ENCODE peak calls at places on chromosomes 7 and 10, in five cellular contexts. Z is cardiac fibroblast, M is right cardiac atrium, P is left ventricle myocardium inferior, S is IMR-90. V is an unnamed sample.
A peak's percentile ranks its signal among the peaks of the same experiment; 100 is the strongest.

GRCh38 chr10:124403548-124403947 is 15.2 kb downstream of the OAT start:
- DNase-seq in Z (peak; percentile 89), M (no peak), P (no peak), S (peak; percentile 81), V (no peak)

GRCh38 chr10:127228195-127228785 is 31.9 kb upstream of the INSYN2A start:
- DNase-seq in Z (no peak), M (no peak), P (no peak), S (peak; percentile 4), V (no peak)

GRCh38 chr10:75347211-75347610 is 54.4 kb downstream of the ZNF503 start:
- DNase-seq in Z (no peak), M (no peak), P (no peak), S (no peak), V (no peak)

GRCh38 chr7:129225931-129226572 is 1.2 kb downstream of the AHCYL2 start:
- DNase-seq in Z (no peak), M (no peak), P (no peak), S (peak; percentile 17), V (no peak)

GRCh38 chr10:103843854-103844567 is 11.4 kb downstream of the SH3PXD2A start:
- DNase-seq in Z (peak; percentile 46), M (peak; percentile 43), P (no peak), S (peak; percentile 39), V (no peak)

GRCh38 chr10:43253461-43254198 is 13.2 kb downstream of the RASGEF1A start:
- DNase-seq in Z (no peak), M (no peak), P (peak; percentile 9), S (no peak), V (no peak)

GRCh38 chr10:114995468-114995867 is 57.5 kb downstream of the TRUB1 start:
- DNase-seq in Z (peak; percentile 27), M (no peak), P (no peak), S (peak; percentile 61), V (no peak)

GRCh38 chr7:38463277-38464224 is 167.6 kb downstream of the AMPH start:
- DNase-seq in Z (peak; percentile 81), M (peak; percentile 63), P (peak; percentile 36), S (peak; percentile 77), V (no peak)

GRCh38 chr10:13984647-13985155 is 346.0 kb downstream of the FRMD4A start:
- DNase-seq in Z (peak; percentile 99), M (no peak), P (no peak), S (peak; percentile 97), V (no peak)

GRCh38 chr10:51215956-51216834 is 141.9 kb downstream of the PRKG1 start:
- DNase-seq in Z (no peak), M (no peak), P (no peak), S (peak; percentile 78), V (no peak)

GRCh38 chr10:132457328-132458070 is 60.5 kb downstream of the PWWP2B start:
- DNase-seq in Z (no peak), M (no peak), P (no peak), S (no peak), V (no peak)

GRCh38 chr7:96299496-96299895 is 22.4 kb downstream of the SLC25A13 start:
- DNase-seq in Z (no peak), M (no peak), P (no peak), S (no peak), V (no peak)

GRCh38 chr10:76009531-76009930 is 578.1 kb downstream of the LRMDA start:
- DNase-seq in Z (no peak), M (no peak), P (no peak), S (no peak), V (no peak)

GRCh38 chr10:48199580-48200377 is 74.7 kb downstream of the FRMPD2 start:
- DNase-seq in Z (peak; percentile 82), M (no peak), P (no peak), S (peak; percentile 63), V (no peak)

GRCh38 chr10:97705006-97705670 is 8.4 kb upstream of the MARVELD1 start:
- DNase-seq in Z (no peak), M (no peak), P (no peak), S (no peak), V (no peak)

GRCh38 chr10:121330528-121330927 is 267.7 kb downstream of the FGFR2 start:
- DNase-seq in Z (no peak), M (no peak), P (no peak), S (no peak), V (no peak)

GRCh38 chr7:47373871-47374451 is 207.9 kb downstream of the TNS3 start:
- DNase-seq in Z (no peak), M (no peak), P (no peak), S (no peak), V (no peak)

GRCh38 chr7:17822557-17823173 is 117.6 kb downstream of the SNX13 start:
- DNase-seq in Z (no peak), M (no peak), P (no peak), S (no peak), V (no peak)

GRCh38 chr10:72832701-72833100 is 60.8 kb upstream of the OIT3 start:
- DNase-seq in Z (no peak), M (no peak), P (no peak), S (peak; percentile 5), V (no peak)

GRCh38 chr7:73742338-73742752 is 3.7 kb upstream of the ABHD11 start:
- DNase-seq in Z (no peak), M (no peak), P (no peak), S (no peak), V (no peak)
- H3K4me3 ChIP-seq in Z (no peak overlapping the region), M (no peak overlapping the region), P (no peak overlapping the region), S (no peak overlapping the region), V (no peak overlapping the region)

DNA sequence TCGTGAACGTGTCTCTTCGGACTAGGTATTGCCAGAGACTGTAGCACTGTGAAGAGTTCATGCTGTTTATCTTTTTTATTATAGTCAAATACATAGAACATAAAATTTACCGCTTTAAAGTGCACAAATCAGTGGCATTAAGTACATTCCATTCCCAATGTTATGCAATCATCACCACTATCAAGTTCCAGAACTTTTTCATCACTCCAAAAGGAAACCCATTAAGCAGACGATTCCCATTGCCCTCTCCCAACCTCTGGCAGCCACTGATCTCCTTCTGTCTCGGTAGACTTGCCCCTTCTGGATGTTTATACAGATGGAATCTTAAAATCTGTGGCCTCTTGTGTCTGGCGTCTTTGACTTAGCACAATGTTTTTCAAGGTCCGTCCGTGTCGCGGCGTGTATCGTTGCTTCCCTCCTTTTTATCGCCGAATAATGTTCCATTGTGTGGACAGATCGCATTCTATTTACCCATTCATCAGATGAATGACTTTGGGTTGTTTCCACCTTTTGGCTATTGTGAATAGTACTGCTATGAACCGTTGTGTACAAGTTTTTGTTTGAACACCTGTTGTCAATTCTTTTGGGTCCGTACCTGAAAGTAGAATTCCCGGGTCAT is 2.7 kb downstream of the PROSER2 start:
- DNase-seq in Z (no peak), M (no peak), P (no peak), S (no peak), V (no peak)
- H3K4me3 ChIP-seq in Z (no peak overlapping the region), M (no peak overlapping the region), P (no peak overlapping the region), S (no peak overlapping the region), V (no peak overlapping the region)

GRCh38 chr7:25856056-25856780 is 295.8 kb upstream of the NFE2L3 start:
- DNase-seq in Z (no peak), M (no peak), P (no peak), S (peak; percentile 37), V (no peak)

GRCh38 chr7:25852995-25853713 is 298.8 kb upstream of the NFE2L3 start:
- DNase-seq in Z (no peak), M (no peak), P (no peak), S (no peak), V (no peak)

GRCh38 chr7:25854059-25854458 is 297.9 kb upstream of the NFE2L3 start:
- DNase-seq in Z (no peak), M (no peak), P (no peak), S (no peak), V (no peak)

GRCh38 chr7:25852249-25852994 is 299.6 kb upstream of the NFE2L3 start:
- DNase-seq in Z (no peak), M (peak; percentile 42), P (no peak), S (no peak), V (no peak)

DNA sequence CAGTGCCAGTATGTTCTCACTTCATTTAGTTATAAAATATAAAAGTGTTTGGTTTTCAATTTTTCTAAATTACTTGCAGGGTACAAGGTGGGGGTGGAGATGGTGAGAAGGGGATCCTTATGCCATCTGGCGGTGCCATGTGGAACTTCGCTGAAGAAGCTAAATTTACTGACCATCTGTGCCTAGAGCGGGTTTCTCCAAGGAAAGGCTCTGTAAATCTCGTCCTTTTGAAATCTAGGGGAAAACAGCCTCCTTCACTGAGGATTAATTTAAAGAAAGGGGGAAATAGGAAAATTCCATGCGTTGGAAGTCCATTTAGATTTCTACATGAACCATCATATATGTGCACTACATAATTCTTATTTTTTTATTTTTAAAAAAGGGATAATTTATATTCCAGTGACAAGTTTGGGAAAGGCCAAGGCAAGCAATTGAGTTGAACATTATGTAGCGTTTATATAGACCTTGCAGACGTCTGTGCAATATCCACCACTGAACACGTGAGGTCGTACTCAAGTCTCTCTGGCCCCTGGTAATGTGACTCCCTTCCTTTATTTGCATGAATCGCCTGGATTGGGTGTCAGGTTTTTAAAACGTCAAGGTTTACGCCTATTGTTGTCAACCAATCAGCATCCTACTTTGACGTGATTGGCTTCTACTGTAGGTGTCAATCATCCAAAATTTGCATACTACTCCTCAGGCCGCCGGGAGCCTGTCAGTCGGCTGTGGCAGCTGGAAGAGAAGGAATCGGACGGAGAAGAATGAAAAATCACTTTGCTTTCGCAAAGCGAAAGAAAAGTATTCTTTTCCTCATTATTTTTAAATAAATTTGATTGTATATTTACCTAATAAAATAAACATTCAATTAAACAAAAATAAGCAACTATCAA is 297.1 kb upstream of the NFE2L3 start:
- DNase-seq in Z (peak; percentile 41), M (no peak), P (no peak), S (peak; percentile 100), V (peak; percentile 23)
- H3K4me3 ChIP-seq in Z (no peak overlapping the region), M (no peak overlapping the region), P (no peak overlapping the region), S (no peak overlapping the region), V (no peak overlapping the region)

DNA sequence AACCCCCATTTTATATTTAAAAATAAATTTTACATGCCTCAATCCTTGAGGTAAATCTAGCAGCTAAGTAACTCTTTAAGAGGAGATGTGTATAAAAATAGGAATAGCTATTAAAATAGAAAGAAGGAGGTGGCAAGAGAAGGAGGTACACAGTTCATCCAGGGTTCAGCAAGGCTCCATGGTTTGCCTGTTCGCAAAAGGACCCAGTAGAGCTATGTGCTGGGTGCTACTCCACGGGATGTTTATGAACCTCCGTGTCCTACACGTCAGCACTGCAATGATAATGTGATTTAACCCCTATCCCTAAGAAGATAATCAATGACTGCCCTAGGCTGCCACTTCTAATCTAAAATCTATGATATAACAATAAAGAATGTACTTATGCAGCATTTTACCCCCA is 926 bp upstream of the DENND11 start:
- DNase-seq in Z (no peak), M (no peak), P (no peak), S (no peak), V (no peak)
- H3K4me3 ChIP-seq in Z (no peak overlapping the region), M (peak overlapping the region; percentile 100), P (peak overlapping the region; percentile 93), S (no peak overlapping the region), V (no peak overlapping the region)

GRCh38 chr7:6398943-6399342 is 48.8 kb downstream of the DAGLB start:
- DNase-seq in Z (peak; percentile 34), M (peak; percentile 42), P (no peak), S (no peak), V (no peak)
- H3K4me3 ChIP-seq in Z (no peak overlapping the region), M (peak overlapping the region; percentile 1), P (peak overlapping the region; percentile 37), S (no peak overlapping the region), V (no peak overlapping the region)

DNA sequence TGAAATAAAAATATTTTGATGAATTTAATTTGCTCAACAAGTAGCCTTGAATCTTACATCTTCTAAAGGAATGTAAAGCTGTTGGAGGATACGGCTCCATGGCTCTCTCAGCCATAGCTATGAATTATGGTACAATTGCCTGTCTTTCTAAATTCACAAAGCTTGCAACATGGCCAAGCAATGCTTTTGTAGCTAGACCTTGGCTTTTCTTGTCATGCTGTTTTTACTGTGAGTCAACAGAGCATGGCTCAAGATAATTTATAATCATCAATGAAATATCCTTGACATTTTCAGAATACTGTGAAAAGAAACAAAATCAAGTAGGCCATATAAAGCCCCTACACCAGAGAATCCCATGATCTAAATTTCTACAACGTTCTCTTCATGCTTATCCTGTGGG is 286.6 kb downstream of the CACNA2D1 start:
- DNase-seq in Z (no peak), M (no peak), P (no peak), S (peak; percentile 7), V (no peak)
- H3K4me3 ChIP-seq in Z (no peak overlapping the region), M (no peak overlapping the region), P (no peak overlapping the region), S (no peak overlapping the region), V (no peak overlapping the region)